ENCODE peak calls at places on chromosomes 7 and 10, in ten cellular contexts. F is stimulated activated CD4-positive, alpha-beta T cell treated with anti-CD3 and anti-CD28 coated beads, TNF-alpha, amount 100 ng/mL, for 48 hours; O is hypothalamus; X is body of pancreas; P is keratinocyte; N is fibroblast of gingiva; S is stimulated activated CD8-positive, alpha-beta memory T cell treated with anti-CD3 and anti-CD28 coated beads, Interleukin-15, amount 100 ng/mL, for 24 hours; A is B cell; H is caudate nucleus; G is ELR. I is an unnamed sample.

GRCh38 chr7:87735360-87735759 is 107.2 kb downstream of the RUNDC3B start:
- DNase-seq in G (no peak), H (no peak), P (no peak), X (no peak), F (no peak), N (no peak), S (no peak), A (no peak), O (no peak), I (no peak)

GRCh38 chr10:123573236-123574147 is 92.7 kb upstream of the GPR26 start:
- DNase-seq in X (peak; percentile 58), H (no peak), S (peak; percentile 4), P (peak; percentile 92), F (peak; percentile 14), A (peak; percentile 51), G (peak; percentile 49), N (no peak), O (no peak), I (no peak)

GRCh38 chr10:62018141-62018911 is 116.8 kb downstream of the ARID5B start:
- DNase-seq in G (no peak), X (peak; percentile 23), P (no peak), F (no peak), H (no peak), S (no peak), O (no peak), N (no peak), A (no peak), I (no peak)

GRCh38 chr10:102418612-102419560 is at the start of gene PSD:
- DNase-seq in X (no peak), F (no peak), G (no peak), H (no peak), N (no peak), P (no peak), S (no peak), O (no peak), A (peak; percentile 35), I (no peak)

GRCh38 chr7:118005021-118005420 is 131.8 kb upstream of the CTTNBP2 start:
- DNase-seq in F (no peak), O (peak; percentile 19), H (peak; percentile 7), N (no peak), X (no peak), A (no peak), P (no peak), S (no peak), G (no peak), I (no peak)

GRCh38 chr7:154911862-154912261 is 91.1 kb downstream of the PAXIP1 start:
- DNase-seq in F (no peak), H (no peak), S (no peak), G (no peak), X (no peak), P (no peak), N (no peak), A (no peak), O (no peak), I (no peak)

GRCh38 chr7:128708824-128709223 is 30.3 kb upstream of the CALU start:
- DNase-seq in X (no peak), N (no peak), P (no peak), O (no peak), F (no peak), G (no peak), S (no peak), H (no peak), A (no peak), I (no peak)

GRCh38 chr10:78972160-78972946 is 96.4 kb upstream of the ZMIZ1 start:
- DNase-seq in H (peak; percentile 73), P (no peak), G (peak; percentile 86), A (no peak), S (no peak), X (peak; percentile 67), N (peak; percentile 88), F (no peak), O (peak; percentile 89), I (peak; percentile 92)

GRCh38 chr7:108210796-108211195 is 80.6 kb upstream of the LAMB4 start:
- DNase-seq in G (no peak), O (no peak), A (no peak), F (no peak), P (no peak), H (no peak), N (no peak), X (no peak), S (no peak), I (no peak)

GRCh38 chr10:79391231-79392019 is 44.2 kb downstream of the PPIF start:
- DNase-seq in F (no peak), X (peak; percentile 9), H (no peak), N (no peak), G (no peak), A (peak; percentile 24), P (no peak), S (no peak), O (no peak), I (peak; percentile 6)

GRCh38 chr7:158816271-158816670 is 13.0 kb downstream of the ESYT2 start:
- DNase-seq in X (no peak), G (no peak), S (no peak), O (no peak), N (no peak), F (no peak), P (no peak), H (no peak), A (no peak), I (no peak)

GRCh38 chr10:103745264-103746247 is 109.8 kb downstream of the SH3PXD2A start:
- DNase-seq in P (peak; percentile 95), A (no peak), X (no peak), H (no peak), S (no peak), O (no peak), F (peak; percentile 52), N (no peak), G (peak; percentile 75), I (no peak)

GRCh38 chr10:91613411-91614253 is 19.2 kb downstream of the PPP1R3C start:
- DNase-seq in O (no peak), H (no peak), X (no peak), F (no peak), A (no peak), S (no peak), N (peak; percentile 94), G (peak; percentile 99), P (peak; percentile 77), I (no peak)

GRCh38 chr7:27098493-27099223 is 2.9 kb upstream of the HOXA1 start:
- DNase-seq in H (no peak), X (no peak), N (no peak), P (no peak), S (no peak), G (no peak), F (no peak), O (no peak), A (peak; percentile 34), I (no peak)

GRCh38 chr7:1247527-1248041 is 14.9 kb downstream of the UNCX start:
- DNase-seq in H (no peak), N (no peak), S (no peak), O (no peak), P (no peak), F (no peak), X (no peak), G (no peak), A (no peak), I (no peak)

GRCh38 chr7:158689500-158689899 is 15.1 kb downstream of the NCAPG2 start:
- DNase-seq in A (no peak), O (no peak), H (no peak), X (no peak), P (no peak), N (no peak), F (no peak), S (no peak), G (no peak), I (no peak)

GRCh38 chr10:51808187-51808586 is 108.8 kb upstream of the CSTF2T start:
- DNase-seq in G (no peak), P (no peak), O (no peak), A (no peak), N (no peak), X (no peak), S (no peak), F (no peak), H (no peak), I (no peak)

GRCh38 chr7:36599645-36600313 is 124.5 kb downstream of the AOAH start:
- DNase-seq in G (no peak), P (no peak), H (no peak), X (no peak), F (no peak), N (no peak), O (no peak), A (no peak), S (no peak), I (no peak)

GRCh38 chr10:21402606-21403083 is 122.8 kb downstream of the SKIDA1 start:
- DNase-seq in X (no peak), G (peak; percentile 6), S (no peak), P (no peak), N (peak; percentile 34), A (no peak), H (no peak), O (no peak), F (no peak), I (no peak)

GRCh38 chr7:105808703-105809590 is 67.5 kb downstream of the ATXN7L1 start:
- DNase-seq in O (no peak), S (peak; percentile 32), P (peak; percentile 69), G (peak; percentile 82), A (peak; percentile 79), H (no peak), X (no peak), F (peak; percentile 89), N (no peak), I (no peak)

GRCh38 chr10:132951926-132952325 is 9.6 kb upstream of the CFAP46 start:
- DNase-seq in S (no peak), X (no peak), N (no peak), G (no peak), H (no peak), O (no peak), F (no peak), P (no peak), A (no peak), I (no peak)

GRCh38 chr10:71865561-71866041 is 14.6 kb upstream of the PSAP start:
- DNase-seq in F (no peak), O (no peak), N (no peak), X (no peak), P (no peak), S (no peak), G (no peak), A (no peak), H (no peak), I (no peak)

GRCh38 chr7:131606346-131607290 is 50.2 kb upstream of the PODXL start:
- DNase-seq in F (no peak), P (no peak), X (no peak), S (no peak), H (no peak), N (no peak), O (no peak), G (no peak), A (no peak), I (no peak)

GRCh38 chr7:14850039-14850438 is 52.5 kb downstream of the DGKB start:
- DNase-seq in P (no peak), N (no peak), O (no peak), F (no peak), H (no peak), G (peak; percentile 67), X (no peak), A (no peak), S (no peak), I (no peak)

GRCh38 chr7:25073451-25073850 is 51.6 kb downstream of the CYCS start:
- DNase-seq in H (no peak), X (no peak), F (no peak), N (peak; percentile 72), O (no peak), A (no peak), P (no peak), S (no peak), G (peak; percentile 46), I (no peak)

GRCh38 chr10:61974611-61975010 is 73.1 kb downstream of the ARID5B start:
- DNase-seq in X (peak; percentile 26), H (no peak), P (no peak), N (peak; percentile 40), F (no peak), O (peak; percentile 45), G (peak; percentile 64), S (no peak), A (no peak), I (no peak)

GRCh38 chr7:117076426-117076943 is 123.2 kb downstream of the ST7 start:
- DNase-seq in N (no peak), G (no peak), X (no peak), A (no peak), H (no peak), O (no peak), S (no peak), P (no peak), F (no peak), I (no peak)

GRCh38 chr7:22853138-22853537 is 30.5 kb upstream of the TOMM7 start:
- DNase-seq in S (no peak), O (no peak), X (no peak), P (no peak), A (no peak), G (no peak), N (no peak), H (no peak), F (no peak), I (no peak)

I was measured in posterior cingulate gyrus.